ENCODE peak calls at places on chromosomes 13 and 19, in eight cellular contexts. B, N, U, O, I, V, W and A are unnamed samples.

GRCh38 chr13:39765801-39766463 is 110.5 kb downstream of the COG6 start:
- DNase-seq in B (peak), N (no peak), U (no peak), O (no peak), I (no peak), V (peak), W (peak), A (peak)

GRCh38 chr19:41868120-41868988 is 8.3 kb downstream of the RPS19 start:
- DNase-seq in B (no peak), N (no peak), U (no peak), O (no peak), I (no peak), V (no peak), W (no peak), A (no peak)

GRCh38 chr19:3618144-3618810 is 8.3 kb downstream of the CACTIN start:
- DNase-seq in B (peak), N (peak), U (peak), O (no peak), I (peak), V (peak), W (no peak), A (peak)

GRCh38 chr19:17996826-17997316 is 11.1 kb upstream of the ARRDC2 start:
- DNase-seq in B (peak), N (peak), U (peak), O (peak), I (peak), V (peak), W (peak), A (peak)

GRCh38 chr13:43006893-43007631 is 15.0 kb upstream of the EPSTI1 start:
- DNase-seq in B (peak), N (no peak), U (peak), O (no peak), I (no peak), V (no peak), W (no peak), A (no peak)

GRCh38 chr13:79434578-79434977 is 28.5 kb upstream of the RBM26 start:
- DNase-seq in B (no peak), N (no peak), U (peak), O (no peak), I (no peak), V (no peak), W (no peak), A (peak)

GRCh38 chr19:16899566-16900075 is 10.8 kb downstream of the F2RL3 start:
- DNase-seq in B (peak), N (peak), U (no peak), O (no peak), I (no peak), V (peak), W (no peak), A (peak)

GRCh38 chr19:5403968-5404640 is 51.1 kb upstream of the ZNRF4 start:
- DNase-seq in B (peak), N (peak), U (peak), O (peak), I (peak), V (peak), W (peak), A (peak)

GRCh38 chr13:23621316-23621645 is 51.1 kb downstream of the TNFRSF19 start:
- DNase-seq in B (peak), N (no peak), U (peak), O (no peak), I (no peak), V (peak), W (no peak), A (peak)

GRCh38 chr19:24074720-24075119 is 12.3 kb upstream of the ZNF254 start:
- DNase-seq in B (peak), N (no peak), U (peak), O (no peak), I (no peak), V (no peak), W (no peak), A (peak)

GRCh38 chr13:38340624-38341023 is 9.0 kb upstream of the UFM1 start:
- DNase-seq in B (no peak), N (no peak), U (no peak), O (no peak), I (no peak), V (no peak), W (no peak), A (no peak)

GRCh38 chr19:45598267-45599011 is 3.6 kb downstream of the GPR4 start:
- DNase-seq in B (peak), N (no peak), U (no peak), O (no peak), I (no peak), V (no peak), W (no peak), A (peak)

GRCh38 chr13:27359203-27359821 is 65.1 kb upstream of the GTF3A start:
- DNase-seq in B (peak), N (peak), U (peak), O (peak), I (peak), V (peak), W (peak), A (peak)

GRCh38 chr19:1411255-1412191 is 4.1 kb downstream of the DAZAP1 start:
- DNase-seq in B (no peak), N (peak), U (peak), O (no peak), I (no peak), V (no peak), W (peak), A (peak)

GRCh38 chr19:12695997-12696365 is 450 bp downstream of the FBXW9 start:
- DNase-seq in B (no peak), N (no peak), U (no peak), O (no peak), I (no peak), V (no peak), W (no peak), A (no peak)

GRCh38 chr13:40562975-40563349 is 103.5 kb downstream of the FOXO1 start:
- DNase-seq in B (peak), N (no peak), U (no peak), O (no peak), I (no peak), V (peak), W (no peak), A (no peak)

GRCh38 chr19:21166436-21166835 is 24.6 kb downstream of the ZNF431 start:
- DNase-seq in B (no peak), N (no peak), U (no peak), O (no peak), I (no peak), V (no peak), W (no peak), A (no peak)

GRCh38 chr19:40147693-40148347 is 43.4 kb upstream of the MAP3K10 start:
- DNase-seq in B (peak), N (peak), U (peak), O (no peak), I (no peak), V (peak), W (no peak), A (peak)

GRCh38 chr19:17997969-17998826 is 9.8 kb upstream of the ARRDC2 start:
- DNase-seq in B (peak), N (peak), U (peak), O (no peak), I (no peak), V (peak), W (no peak), A (no peak)

GRCh38 chr13:112441779-112442310 is 65.7 kb downstream of the SPACA7 start:
- DNase-seq in B (no peak), N (no peak), U (no peak), O (no peak), I (no peak), V (no peak), W (no peak), A (no peak)

GRCh38 chr19:982567-983170 is 1.5 kb upstream of the WDR18 start:
- DNase-seq in B (peak), N (peak), U (peak), O (peak), I (peak), V (peak), W (peak), A (peak)

GRCh38 chr19:58261600-58261967 is 17.2 kb upstream of the ZNF8 start:
- DNase-seq in B (no peak), N (no peak), U (no peak), O (no peak), I (no peak), V (no peak), W (no peak), A (no peak)

GRCh38 chr13:23828866-23829265 is 60.3 kb downstream of the MIPEP start:
- DNase-seq in B (peak), N (no peak), U (peak), O (no peak), I (no peak), V (no peak), W (no peak), A (peak)